ENCODE peak calls at places on chromosomes 5 and 9, in four cellular contexts. C, D, S and I are unnamed samples.

GRCh38 chr5:149903441-149903840 is 41.2 kb downstream of the PDE6A start:
- DNase-seq in S (no peak), D (no peak), C (no peak), I (no peak)

GRCh38 chr5:133327946-133328401 is 276.2 kb downstream of the HSPA4 start:
- DNase-seq in C (no peak), D (no peak), S (no peak), I (no peak)

GRCh38 chr9:36074870-36075532 is 38.3 kb downstream of the RECK start:
- DNase-seq in S (peak), C (peak), D (no peak), I (no peak)

GRCh38 chr9:93223241-93224180 is 39.6 kb downstream of the WNK2 start:
- DNase-seq in S (peak), C (peak), D (no peak), I (no peak)

GRCh38 chr5:2250365-2250950 is 367.7 kb upstream of the IRX4 start:
- DNase-seq in C (no peak), S (no peak), D (no peak), I (no peak)

GRCh38 chr5:79069488-79070001 is at the start of the genes BHMT2 and DMGDH:
- DNase-seq in S (no peak), D (no peak), C (peak), I (no peak)

GRCh38 chr9:8070779-8071444 is 271.3 kb upstream of the DMAC1 start:
- DNase-seq in C (no peak), D (no peak), S (no peak), I (no peak)

GRCh38 chr9:134204041-134204440 is 39.7 kb upstream of the RNU6ATAC start:
- DNase-seq in D (no peak), C (no peak), S (no peak), I (no peak)

GRCh38 chr5:81181576-81182316 is 51.4 kb upstream of the CKMT2 start:
- DNase-seq in S (no peak), C (no peak), D (no peak), I (no peak)

GRCh38 chr9:134150557-134151214 is 13.7 kb downstream of the RNU6ATAC start:
- DNase-seq in D (no peak), S (no peak), C (no peak), I (no peak)

GRCh38 chr5:75042511-75042910 is 9.8 kb downstream of the GCNT4 start:
- DNase-seq in C (no peak), D (no peak), S (no peak), I (no peak)

GRCh38 chr5:102720954-102721353 is 34.2 kb upstream of the PAM start:
- DNase-seq in D (no peak), C (no peak), S (no peak), I (no peak)

GRCh38 chr9:38074441-38074943 is 5.5 kb upstream of the SHB start:
- DNase-seq in C (peak), S (no peak), D (no peak), I (no peak)

GRCh38 chr9:2132484-2133082 is 117.4 kb downstream of the SMARCA2 start:
- DNase-seq in D (no peak), S (peak), C (peak), I (no peak)

GRCh38 chr9:21684831-21685362 is 117.5 kb upstream of the MTAP start:
- DNase-seq in S (no peak), D (peak), C (no peak), I (no peak)

GRCh38 chr9:87678650-87679355 is 47.1 kb upstream of the CTSL start:
- DNase-seq in S (peak), C (peak), D (peak), I (peak)

GRCh38 chr5:148972958-148973357 is 89.9 kb downstream of the SH3TC2 start:
- DNase-seq in D (no peak), C (peak), S (no peak), I (no peak)